ENCODE peak calls at places on chromosome 3, in seven cellular contexts. J is GM12878, S is K562, F is HepG2, B is HCT116, H is H1, P is SK-N-SH. N is an unnamed sample.

GRCh38 chr3:188076176-188076575 is 77.8 kb upstream of the LPP start:
- DNase-seq in J (no peak), S (no peak), F (no peak), B (no peak), H (no peak), P (no peak), N (no peak)

GRCh38 chr3:181417748-181418147 is 294.0 kb upstream of the SOX2 start:
- DNase-seq in J (no peak), S (no peak), F (no peak), B (no peak), H (no peak), P (peak; percentile 36), N (no peak)

GRCh38 chr3:141388823-141389617 is 20.7 kb downstream of the ZBTB38 start:
- DNase-seq in J (no peak), S (no peak), F (peak; percentile 53), B (no peak), H (no peak), P (no peak), N (no peak)

GRCh38 chr3:62567097-62568021 is 194.0 kb upstream of the FEZF2 start:
- DNase-seq in J (no peak), S (no peak), F (peak; percentile 10), B (no peak), H (no peak), P (no peak), N (no peak)

GRCh38 chr3:108887777-108888176 is 65.2 kb downstream of the TRAT1 start:
- DNase-seq in J (no peak), S (no peak), F (no peak), B (no peak), H (no peak), P (no peak), N (no peak)

GRCh38 chr3:31704651-31705179 is 172.0 kb downstream of the STT3B start:
- DNase-seq in J (no peak), S (no peak), F (no peak), B (peak; percentile 55), H (no peak), P (peak; percentile 38), N (peak; percentile 80)

GRCh38 chr3:41956574-41956973 is 5.3 kb downstream of the ULK4 start:
- DNase-seq in J (no peak), S (no peak), F (no peak), B (no peak), H (no peak), P (no peak), N (no peak)

GRCh38 chr3:161890147-161890625 is 393.6 kb downstream of the OTOL1 start:
- DNase-seq in J (no peak), S (no peak), F (no peak), B (peak; percentile 44), H (no peak), P (no peak), N (peak; percentile 33)

GRCh38 chr3:78025916-78026315 is 986.0 kb downstream of the ROBO2 start:
- DNase-seq in J (no peak), S (no peak), F (no peak), B (no peak), H (no peak), P (no peak), N (no peak)

GRCh38 chr3:60085649-60086048 is 1035.8 kb upstream of the CFAP20DC start:
- DNase-seq in J (no peak), S (no peak), F (no peak), B (no peak), H (no peak), P (no peak), N (no peak)

GRCh38 chr3:40780341-40780800 is 255.6 kb downstream of the ZNF621 start:
- DNase-seq in J (no peak), S (peak; percentile 11), F (peak; percentile 46), B (no peak), H (no peak), P (no peak), N (peak; percentile 54)

GRCh38 chr3:72082121-72082715 is 297.3 kb upstream of the PROK2 start:
- DNase-seq in J (peak; percentile 80), S (no peak), F (no peak), B (no peak), H (no peak), P (no peak), N (no peak)

GRCh38 chr3:122942937-122943827 is 84.4 kb downstream of the SEMA5B start:
- DNase-seq in J (no peak), S (peak; percentile 48), F (peak; percentile 61), B (peak; percentile 41), H (peak; percentile 49), P (peak; percentile 91), N (peak; percentile 79)

GRCh38 chr3:136621628-136622027 is 130.6 kb downstream of the STAG1 start:
- DNase-seq in J (no peak), S (no peak), F (no peak), B (no peak), H (no peak), P (no peak), N (no peak)

GRCh38 chr3:181709537-181710279 is 2.0 kb upstream of the SOX2 start:
- DNase-seq in J (no peak), S (peak; percentile 72), F (peak; percentile 19), B (peak; percentile 29), H (no peak), P (peak; percentile 72), N (peak; percentile 85)

GRCh38 chr3:102265720-102266119 is 169.1 kb upstream of the ZPLD1 start:
- DNase-seq in J (no peak), S (no peak), F (no peak), B (no peak), H (no peak), P (no peak), N (no peak)
- TF ChIP-seq JUND in J (no peak), S (no peak), F (no peak), B (no peak), H (no peak), P (no peak), N (no peak)

DNA sequence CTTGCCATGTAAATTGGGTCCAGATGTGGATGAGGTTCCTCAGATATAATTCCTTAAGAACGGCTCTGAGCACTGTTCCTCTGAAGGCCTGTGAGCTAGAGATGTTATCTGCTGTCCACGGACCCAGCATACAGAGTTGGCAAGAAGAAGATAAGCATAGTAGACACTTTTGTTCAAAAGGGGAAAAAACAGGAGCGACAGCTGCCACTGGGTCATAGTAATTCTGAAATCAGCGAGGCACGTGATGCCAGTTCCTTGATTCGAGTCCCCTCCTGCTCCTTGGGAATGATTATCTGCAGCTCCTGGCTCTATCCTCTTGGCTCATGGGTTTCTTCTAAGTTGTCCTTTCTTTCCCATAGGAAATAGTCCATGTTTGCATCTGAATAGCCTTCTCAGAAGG is 2.5 kb upstream of the RAB7A start:
- DNase-seq in J (no peak), S (peak; percentile 35), F (no peak), B (no peak), H (no peak), P (no peak), N (no peak)
- TF ChIP-seq JUND in J (no peak), S (no peak), F (no peak), B (no peak), H (no peak), P (no peak), N (no peak)

GRCh38 chr3:27174530-27174929 is 194.7 kb downstream of the NEK10 start:
- DNase-seq in J (no peak), S (no peak), F (no peak), B (no peak), H (no peak), P (no peak), N (no peak)
- TF ChIP-seq JUND in J (no peak), S (no peak), F (no peak), B (no peak), H (no peak), P (no peak), N (no peak)

GRCh38 chr3:69542265-69543079 is 156.6 kb upstream of the FRMD4B start:
- DNase-seq in J (no peak), S (no peak), F (no peak), B (no peak), H (no peak), P (peak; percentile 59), N (no peak)

GRCh38 chr3:69541059-69541471 is 155.2 kb upstream of the FRMD4B start:
- DNase-seq in J (no peak), S (no peak), F (no peak), B (no peak), H (no peak), P (peak; percentile 31), N (no peak)

GRCh38 chr3:69543080-69543429 is 157.2 kb upstream of the FRMD4B start:
- DNase-seq in J (no peak), S (no peak), F (no peak), B (no peak), H (no peak), P (no peak), N (no peak)

GRCh38 chr3:69536306-69537020 is 150.6 kb upstream of the FRMD4B start:
- DNase-seq in J (no peak), S (no peak), F (no peak), B (no peak), H (no peak), P (no peak), N (no peak)

GRCh38 chr3:69541823-69542264 is 156.0 kb upstream of the FRMD4B start:
- DNase-seq in J (no peak), S (no peak), F (no peak), B (no peak), H (no peak), P (peak; percentile 51), N (no peak)
- TF ChIP-seq JUND in J (no peak), S (no peak), F (no peak), B (no peak), H (no peak), P (no peak), N (no peak)

DNA sequence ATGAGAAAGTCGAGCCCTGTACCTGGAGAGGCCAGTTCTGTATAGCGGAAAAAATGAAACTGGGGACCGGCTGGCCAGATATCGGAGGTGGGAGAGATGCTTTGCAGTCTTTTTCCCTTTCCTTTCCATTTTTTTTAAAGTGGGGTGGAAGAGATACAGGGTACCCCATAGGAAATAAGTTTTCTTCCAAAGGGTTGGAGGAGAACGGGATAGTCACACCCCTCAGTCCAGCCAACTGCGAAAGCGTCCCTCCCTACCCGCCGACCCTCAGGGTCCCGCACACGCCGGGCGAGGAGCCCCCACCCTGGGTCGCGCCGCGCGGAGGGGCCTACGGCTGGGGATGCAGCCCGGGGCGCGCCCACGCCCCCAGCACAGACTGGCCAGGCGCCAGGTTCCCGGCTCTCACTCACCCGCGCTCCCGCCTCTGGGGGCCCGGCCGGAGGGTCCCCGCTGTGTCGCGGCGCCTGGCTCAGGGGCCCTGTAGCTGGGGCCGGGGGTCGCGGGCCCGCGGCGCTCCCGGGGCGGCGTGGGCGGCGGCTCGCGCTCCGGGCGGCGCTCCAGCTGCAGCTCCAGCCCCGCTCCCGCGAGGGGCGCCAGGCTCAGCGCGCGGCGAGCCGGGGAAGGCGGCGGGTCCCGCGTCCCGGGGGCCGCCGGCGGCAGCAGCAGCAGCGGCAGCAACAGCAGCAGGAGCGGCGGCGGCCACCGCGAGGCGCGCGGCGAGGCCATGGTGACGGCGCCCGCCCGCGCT is 458 bp downstream of the HEG1 start:
- DNase-seq in J (no peak), S (peak; percentile 2), F (no peak), B (no peak), H (no peak), P (peak; percentile 87), N (peak; percentile 49)
- TF ChIP-seq JUND in J (no peak), S (no peak), F (no peak), B (no peak), H (no peak), P (no peak), N (no peak)

N was measured in T47D.